ENCODE peak calls at places on chromosomes 1 and 21, in four cellular contexts. E is T-helper 2 cell; S is bronchial epithelial cell; I is activated CD4-positive, alpha-beta T cell treated with anti-CD3 and anti-CD28 coated beads, Interleukin-2, amount 50 U/mL, for 24 hours. X is an unnamed sample.

GRCh38 chr1:114467491-114467890 is 43.5 kb downstream of the TRIM33 start:
- DNase-seq in I (no peak), S (no peak), E (no peak), X (no peak)

GRCh38 chr1:31625561-31626272 is 8.2 kb downstream of the HCRTR1 start:
- DNase-seq in S (peak; percentile 45), I (no peak), E (no peak), X (no peak)

GRCh38 chr1:15722836-15723542 is 13.1 kb upstream of the SLC25A34 start:
- DNase-seq in S (no peak), E (no peak), I (no peak), X (no peak)

GRCh38 chr1:41378999-41379740 is 17.9 kb downstream of the FOXO6 start:
- DNase-seq in E (no peak), I (no peak), S (no peak), X (no peak)

GRCh38 chr1:11499825-11500331 is 20.9 kb downstream of the DISP3 start:
- DNase-seq in E (no peak), S (no peak), I (no peak), X (no peak)

GRCh38 chr1:17581389-17582123 is 42.1 kb downstream of the ARHGEF10L start:
- DNase-seq in S (peak; percentile 29), E (no peak), I (no peak), X (no peak)

GRCh38 chr1:78080767-78081166 is 35.0 kb downstream of the GIPC2 start:
- DNase-seq in E (no peak), S (no peak), I (no peak), X (no peak)

GRCh38 chr21:30104246-30104645 is 62.4 kb downstream of the CLDN17 start:
- DNase-seq in I (no peak), E (no peak), S (no peak), X (no peak)

GRCh38 chr1:54329337-54329954 is 76.7 kb downstream of the SSBP3 start:
- DNase-seq in I (no peak), E (no peak), S (no peak), X (no peak)

GRCh38 chr1:19028546-19029129 is 72.2 kb upstream of the IFFO2 start:
- DNase-seq in I (no peak), S (no peak), E (no peak), X (no peak)

GRCh38 chr1:239268941-239269340 is 117.4 kb upstream of the CHRM3 start:
- DNase-seq in E (no peak), I (no peak), S (no peak), X (no peak)

GRCh38 chr1:74065081-74065480 is 132.9 kb downstream of the LRRIQ3 start:
- DNase-seq in S (no peak), I (no peak), E (no peak), X (no peak)

GRCh38 chr1:49694251-49694827 is 329.4 kb downstream of the AGBL4 start:
- DNase-seq in I (no peak), E (no peak), S (no peak), X (no peak)

GRCh38 chr21:35206141-35207125 is 157.3 kb upstream of the RUNX1 start:
- DNase-seq in S (peak; percentile 52), I (no peak), E (no peak), X (no peak)

GRCh38 chr1:201795066-201795465 is 33.9 kb upstream of the IPO9 start:
- DNase-seq in I (no peak), S (no peak), E (no peak), X (no peak)

GRCh38 chr1:63873751-63874150 is 99.9 kb downstream of the ROR1 start:
- DNase-seq in S (no peak), I (no peak), E (no peak), X (no peak)

GRCh38 chr1:156433602-156434001 is 64.6 kb downstream of the RHBG start:
- DNase-seq in S (no peak), E (no peak), I (no peak), X (no peak)

GRCh38 chr1:20787100-20787774 is at the start of gene HP1BP3:
- DNase-seq in E (peak; percentile 80), I (peak; percentile 79), S (peak; percentile 49), X (peak; percentile 74)

GRCh38 chr1:156661932-156662587 is 15.1 kb downstream of the NES start:
- DNase-seq in S (no peak), I (no peak), E (no peak), X (no peak)

GRCh38 chr1:110524311-110525249 is 5.6 kb upstream of the KCNA10 start:
- DNase-seq in S (peak; percentile 32), I (peak; percentile 26), E (peak; percentile 41), X (peak; percentile 2)

GRCh38 chr1:20534659-20535417 is 17.5 kb upstream of the FAM43B start:
- DNase-seq in I (no peak), E (no peak), S (no peak), X (no peak)

GRCh38 chr1:24459551-24460266 is 42.9 kb upstream of the RCAN3 start:
- DNase-seq in S (no peak), E (no peak), I (no peak), X (no peak)

GRCh38 chr1:202649553-202650392 is 60.5 kb downstream of the SYT2 start:
- DNase-seq in S (no peak), I (no peak), E (no peak), X (no peak)

GRCh38 chr1:170929835-170930554 is 5.3 kb upstream of the MROH9 start:
- DNase-seq in I (no peak), S (peak; percentile 63), E (no peak), X (no peak)

GRCh38 chr1:42295816-42296215 is 39.2 kb downstream of the FOXJ3 start:
- DNase-seq in I (no peak), S (no peak), E (no peak), X (no peak)

GRCh38 chr1:85734961-85735360 is 26.7 kb upstream of the ZNHIT6 start:
- DNase-seq in S (no peak), I (no peak), E (no peak), X (no peak)

GRCh38 chr1:214570442-214570841 is 19.0 kb upstream of the PTPN14 start:
- DNase-seq in S (peak; percentile 90), I (no peak), E (no peak), X (no peak)

GRCh38 chr1:52053862-52054261 is 1.1 kb downstream of the TXNDC12 start:
- DNase-seq in E (no peak), S (no peak), I (no peak), X (no peak)

GRCh38 chr21:35275776-35276175 is 226.7 kb upstream of the RUNX1 start:
- DNase-seq in S (no peak), I (no peak), E (no peak), X (no peak)

GRCh38 chr1:53134042-53134485 is 8.4 kb downstream of the SLC1A7 start:
- DNase-seq in E (no peak), I (no peak), S (no peak), X (no peak)

GRCh38 chr1:14773621-14774020 is 175.1 kb downstream of the KAZN start:
- DNase-seq in E (no peak), S (no peak), I (no peak), X (no peak)

GRCh38 chr1:108560430-108561144 is 687 bp downstream of the EEIG2 start:
- DNase-seq in I (no peak), E (peak; percentile 33), S (peak; percentile 11), X (peak; percentile 27)

GRCh38 chr1:22814176-22815042 is 103.8 kb downstream of the EPHB2 start:
- DNase-seq in S (no peak), I (no peak), E (no peak), X (no peak)

X was measured in effector memory CD4-positive, alpha-beta T cell.